ENCODE peak calls at places on chromosomes 11 and 22, in eight cellular contexts. One of them, this sample, is unnamed.

GRCh38 chr11:17171342-17171741 is 36.4 kb downstream of the PIK3C2A start:
- DNase-seq in choroid plexus epithelial cell: peak
- DNase-seq in stimulated activated CD4-positive, alpha-beta T cell treated with anti-CD3 and anti-CD28 coated beads, Interleukin-4, amount 100 ng/mL, for 48 hours: no peak
- DNase-seq in CD8-positive, alpha-beta memory T cell: no peak
- DNase-seq in MV-4-11: no peak
- DNase-seq in HS-5: peak
- DNase-seq in NCI-H446: no peak
- DNase-seq in tibial artery: no peak
- DNase-seq in this sample: no peak

GRCh38 chr22:32401486-32401885 is 10.6 kb downstream of the RTCB start:
- DNase-seq in stimulated activated CD4-positive, alpha-beta T cell treated with anti-CD3 and anti-CD28 coated beads, Interleukin-4, amount 100 ng/mL, for 48 hours: no peak
- DNase-seq in HS-5: no peak
- DNase-seq in MV-4-11: no peak
- DNase-seq in CD8-positive, alpha-beta memory T cell: no peak
- DNase-seq in NCI-H446: no peak
- DNase-seq in choroid plexus epithelial cell: no peak
- DNase-seq in tibial artery: no peak
- DNase-seq in this sample: no peak

GRCh38 chr22:26763633-26764295 is 106.4 kb downstream of the MIAT start:
- DNase-seq in MV-4-11: no peak
- DNase-seq in choroid plexus epithelial cell: peak
- DNase-seq in CD8-positive, alpha-beta memory T cell: no peak
- DNase-seq in stimulated activated CD4-positive, alpha-beta T cell treated with anti-CD3 and anti-CD28 coated beads, Interleukin-4, amount 100 ng/mL, for 48 hours: no peak
- DNase-seq in NCI-H446: no peak
- DNase-seq in tibial artery: no peak
- DNase-seq in HS-5: peak
- DNase-seq in this sample: no peak

GRCh38 chr11:75281469-75282095 is 41.0 kb downstream of the TPBGL start:
- DNase-seq in CD8-positive, alpha-beta memory T cell: no peak
- DNase-seq in MV-4-11: no peak
- DNase-seq in HS-5: no peak
- DNase-seq in stimulated activated CD4-positive, alpha-beta T cell treated with anti-CD3 and anti-CD28 coated beads, Interleukin-4, amount 100 ng/mL, for 48 hours: no peak
- DNase-seq in NCI-H446: no peak
- DNase-seq in tibial artery: no peak
- DNase-seq in choroid plexus epithelial cell: no peak
- DNase-seq in this sample: no peak

GRCh38 chr22:20021196-20022181 is 579 bp downstream of the TANGO2 start:
- DNase-seq in tibial artery: peak
- DNase-seq in NCI-H446: no peak
- DNase-seq in HS-5: no peak
- DNase-seq in choroid plexus epithelial cell: no peak
- DNase-seq in CD8-positive, alpha-beta memory T cell: no peak
- DNase-seq in MV-4-11: no peak
- DNase-seq in stimulated activated CD4-positive, alpha-beta T cell treated with anti-CD3 and anti-CD28 coated beads, Interleukin-4, amount 100 ng/mL, for 48 hours: peak
- DNase-seq in this sample: no peak

GRCh38 chr22:21926728-21927127 is 25.9 kb downstream of the PPM1F start:
- DNase-seq in HS-5: no peak
- DNase-seq in MV-4-11: no peak
- DNase-seq in NCI-H446: peak
- DNase-seq in choroid plexus epithelial cell: no peak
- DNase-seq in tibial artery: no peak
- DNase-seq in CD8-positive, alpha-beta memory T cell: no peak
- DNase-seq in stimulated activated CD4-positive, alpha-beta T cell treated with anti-CD3 and anti-CD28 coated beads, Interleukin-4, amount 100 ng/mL, for 48 hours: no peak
- DNase-seq in this sample: no peak

GRCh38 chr11:9861860-9862725 is 198.2 kb downstream of the SWAP70 start:
- DNase-seq in NCI-H446: peak
- DNase-seq in HS-5: no peak
- DNase-seq in stimulated activated CD4-positive, alpha-beta T cell treated with anti-CD3 and anti-CD28 coated beads, Interleukin-4, amount 100 ng/mL, for 48 hours: peak
- DNase-seq in MV-4-11: peak
- DNase-seq in CD8-positive, alpha-beta memory T cell: peak
- DNase-seq in tibial artery: no peak
- DNase-seq in choroid plexus epithelial cell: peak
- DNase-seq in this sample: no peak

GRCh38 chr11:96361778-96362177 is 18.8 kb upstream of the MAML2 start:
- DNase-seq in MV-4-11: no peak
- DNase-seq in CD8-positive, alpha-beta memory T cell: no peak
- DNase-seq in tibial artery: no peak
- DNase-seq in NCI-H446: no peak
- DNase-seq in choroid plexus epithelial cell: peak
- DNase-seq in stimulated activated CD4-positive, alpha-beta T cell treated with anti-CD3 and anti-CD28 coated beads, Interleukin-4, amount 100 ng/mL, for 48 hours: no peak
- DNase-seq in HS-5: no peak
- DNase-seq in this sample: no peak

GRCh38 chr22:31091106-31091975 is 10.2 kb downstream of the SMTN start:
- DNase-seq in choroid plexus epithelial cell: no peak
- DNase-seq in NCI-H446: no peak
- DNase-seq in HS-5: no peak
- DNase-seq in tibial artery: peak
- DNase-seq in CD8-positive, alpha-beta memory T cell: no peak
- DNase-seq in MV-4-11: no peak
- DNase-seq in stimulated activated CD4-positive, alpha-beta T cell treated with anti-CD3 and anti-CD28 coated beads, Interleukin-4, amount 100 ng/mL, for 48 hours: no peak
- DNase-seq in this sample: no peak

GRCh38 chr11:58027341-58027740 is 3.4 kb upstream of the OR6Q1 start:
- DNase-seq in NCI-H446: no peak
- DNase-seq in stimulated activated CD4-positive, alpha-beta T cell treated with anti-CD3 and anti-CD28 coated beads, Interleukin-4, amount 100 ng/mL, for 48 hours: no peak
- DNase-seq in tibial artery: no peak
- DNase-seq in HS-5: peak
- DNase-seq in MV-4-11: no peak
- DNase-seq in choroid plexus epithelial cell: no peak
- DNase-seq in CD8-positive, alpha-beta memory T cell: no peak
- DNase-seq in this sample: no peak

GRCh38 chr11:2569321-2569721 is 124.5 kb downstream of the KCNQ1 start:
- DNase-seq in CD8-positive, alpha-beta memory T cell: no peak
- DNase-seq in tibial artery: no peak
- DNase-seq in NCI-H446: no peak
- DNase-seq in MV-4-11: peak
- DNase-seq in HS-5: no peak
- DNase-seq in stimulated activated CD4-positive, alpha-beta T cell treated with anti-CD3 and anti-CD28 coated beads, Interleukin-4, amount 100 ng/mL, for 48 hours: no peak
- DNase-seq in choroid plexus epithelial cell: no peak
- DNase-seq in this sample: no peak

GRCh38 chr11:12599408-12600143 is 74.6 kb upstream of the TEAD1 start:
- DNase-seq in choroid plexus epithelial cell: no peak
- DNase-seq in MV-4-11: no peak
- DNase-seq in tibial artery: peak
- DNase-seq in stimulated activated CD4-positive, alpha-beta T cell treated with anti-CD3 and anti-CD28 coated beads, Interleukin-4, amount 100 ng/mL, for 48 hours: peak
- DNase-seq in CD8-positive, alpha-beta memory T cell: peak
- DNase-seq in NCI-H446: peak
- DNase-seq in HS-5: no peak
- DNase-seq in this sample: no peak

GRCh38 chr11:44309483-44310197 is at the start of gene ALX4:
- DNase-seq in tibial artery: no peak
- DNase-seq in HS-5: no peak
- DNase-seq in CD8-positive, alpha-beta memory T cell: no peak
- DNase-seq in NCI-H446: no peak
- DNase-seq in choroid plexus epithelial cell: no peak
- DNase-seq in MV-4-11: peak
- DNase-seq in stimulated activated CD4-positive, alpha-beta T cell treated with anti-CD3 and anti-CD28 coated beads, Interleukin-4, amount 100 ng/mL, for 48 hours: peak
- DNase-seq in this sample: no peak

GRCh38 chr11:47302853-47303252 is 32.9 kb downstream of the MADD start:
- DNase-seq in tibial artery: no peak
- DNase-seq in MV-4-11: peak
- DNase-seq in choroid plexus epithelial cell: no peak
- DNase-seq in NCI-H446: no peak
- DNase-seq in HS-5: no peak
- DNase-seq in stimulated activated CD4-positive, alpha-beta T cell treated with anti-CD3 and anti-CD28 coated beads, Interleukin-4, amount 100 ng/mL, for 48 hours: no peak
- DNase-seq in CD8-positive, alpha-beta memory T cell: no peak
- DNase-seq in this sample: no peak

GRCh38 chr11:118911880-118912741 is 13.6 kb downstream of the BCL9L start:
- DNase-seq in MV-4-11: peak
- DNase-seq in NCI-H446: peak
- DNase-seq in HS-5: peak
- DNase-seq in choroid plexus epithelial cell: peak
- DNase-seq in tibial artery: peak
- DNase-seq in stimulated activated CD4-positive, alpha-beta T cell treated with anti-CD3 and anti-CD28 coated beads, Interleukin-4, amount 100 ng/mL, for 48 hours: peak
- DNase-seq in CD8-positive, alpha-beta memory T cell: peak
- DNase-seq in this sample: peak

GRCh38 chr11:33722579-33723234 is 13.5 kb downstream of the CD59 start:
- DNase-seq in stimulated activated CD4-positive, alpha-beta T cell treated with anti-CD3 and anti-CD28 coated beads, Interleukin-4, amount 100 ng/mL, for 48 hours: peak
- DNase-seq in MV-4-11: peak
- DNase-seq in NCI-H446: no peak
- DNase-seq in HS-5: no peak
- DNase-seq in CD8-positive, alpha-beta memory T cell: no peak
- DNase-seq in choroid plexus epithelial cell: no peak
- DNase-seq in tibial artery: no peak
- DNase-seq in this sample: no peak

GRCh38 chr11:57370251-57370650 is 10.7 kb downstream of the PRG3 start:
- DNase-seq in HS-5: no peak
- DNase-seq in MV-4-11: no peak
- DNase-seq in NCI-H446: no peak
- DNase-seq in choroid plexus epithelial cell: no peak
- DNase-seq in tibial artery: no peak
- DNase-seq in stimulated activated CD4-positive, alpha-beta T cell treated with anti-CD3 and anti-CD28 coated beads, Interleukin-4, amount 100 ng/mL, for 48 hours: no peak
- DNase-seq in CD8-positive, alpha-beta memory T cell: no peak
- DNase-seq in this sample: no peak

GRCh38 chr11:120136356-120136755 is 1.6 kb downstream of the TRIM29 start:
- DNase-seq in MV-4-11: no peak
- DNase-seq in choroid plexus epithelial cell: no peak
- DNase-seq in tibial artery: no peak
- DNase-seq in CD8-positive, alpha-beta memory T cell: no peak
- DNase-seq in stimulated activated CD4-positive, alpha-beta T cell treated with anti-CD3 and anti-CD28 coated beads, Interleukin-4, amount 100 ng/mL, for 48 hours: no peak
- DNase-seq in NCI-H446: no peak
- DNase-seq in HS-5: no peak
- DNase-seq in this sample: no peak

GRCh38 chr22:46812786-46813185 is 50.3 kb downstream of the TBC1D22A start:
- DNase-seq in MV-4-11: no peak
- DNase-seq in NCI-H446: no peak
- DNase-seq in HS-5: no peak
- DNase-seq in tibial artery: peak
- DNase-seq in CD8-positive, alpha-beta memory T cell: no peak
- DNase-seq in stimulated activated CD4-positive, alpha-beta T cell treated with anti-CD3 and anti-CD28 coated beads, Interleukin-4, amount 100 ng/mL, for 48 hours: no peak
- DNase-seq in choroid plexus epithelial cell: no peak
- DNase-seq in this sample: no peak

GRCh38 chr11:75029836-75030631 is 41.3 kb downstream of the NEU3 start:
- DNase-seq in HS-5: no peak
- DNase-seq in CD8-positive, alpha-beta memory T cell: no peak
- DNase-seq in stimulated activated CD4-positive, alpha-beta T cell treated with anti-CD3 and anti-CD28 coated beads, Interleukin-4, amount 100 ng/mL, for 48 hours: no peak
- DNase-seq in choroid plexus epithelial cell: no peak
- DNase-seq in tibial artery: no peak
- DNase-seq in NCI-H446: no peak
- DNase-seq in MV-4-11: no peak
- DNase-seq in this sample: no peak

GRCh38 chr22:44691796-44692661 is 10.0 kb upstream of the PRR5 start:
- DNase-seq in MV-4-11: no peak
- DNase-seq in tibial artery: no peak
- DNase-seq in CD8-positive, alpha-beta memory T cell: no peak
- DNase-seq in HS-5: no peak
- DNase-seq in choroid plexus epithelial cell: no peak
- DNase-seq in NCI-H446: no peak
- DNase-seq in stimulated activated CD4-positive, alpha-beta T cell treated with anti-CD3 and anti-CD28 coated beads, Interleukin-4, amount 100 ng/mL, for 48 hours: no peak
- DNase-seq in this sample: no peak

GRCh38 chr11:47766363-47767227 is 546 bp downstream of the FNBP4 start:
- DNase-seq in stimulated activated CD4-positive, alpha-beta T cell treated with anti-CD3 and anti-CD28 coated beads, Interleukin-4, amount 100 ng/mL, for 48 hours: peak
- DNase-seq in choroid plexus epithelial cell: peak
- DNase-seq in tibial artery: peak
- DNase-seq in NCI-H446: peak
- DNase-seq in MV-4-11: peak
- DNase-seq in CD8-positive, alpha-beta memory T cell: peak
- DNase-seq in HS-5: peak
- DNase-seq in this sample: peak

GRCh38 chr22:37896181-37896592 is 9.9 kb upstream of the MICALL1 start:
- DNase-seq in HS-5: no peak
- DNase-seq in tibial artery: no peak
- DNase-seq in CD8-positive, alpha-beta memory T cell: peak
- DNase-seq in MV-4-11: peak
- DNase-seq in choroid plexus epithelial cell: peak
- DNase-seq in stimulated activated CD4-positive, alpha-beta T cell treated with anti-CD3 and anti-CD28 coated beads, Interleukin-4, amount 100 ng/mL, for 48 hours: no peak
- DNase-seq in NCI-H446: no peak
- DNase-seq in this sample: no peak

GRCh38 chr11:99822846-99823565 is 802.3 kb downstream of the CNTN5 start:
- DNase-seq in choroid plexus epithelial cell: peak
- DNase-seq in NCI-H446: no peak
- DNase-seq in tibial artery: no peak
- DNase-seq in CD8-positive, alpha-beta memory T cell: no peak
- DNase-seq in MV-4-11: no peak
- DNase-seq in stimulated activated CD4-positive, alpha-beta T cell treated with anti-CD3 and anti-CD28 coated beads, Interleukin-4, amount 100 ng/mL, for 48 hours: no peak
- DNase-seq in HS-5: no peak
- DNase-seq in this sample: no peak

GRCh38 chr22:42560781-42561180 is 7.0 kb downstream of the SERHL2 start:
- DNase-seq in choroid plexus epithelial cell: peak
- DNase-seq in stimulated activated CD4-positive, alpha-beta T cell treated with anti-CD3 and anti-CD28 coated beads, Interleukin-4, amount 100 ng/mL, for 48 hours: no peak
- DNase-seq in HS-5: no peak
- DNase-seq in MV-4-11: no peak
- DNase-seq in tibial artery: no peak
- DNase-seq in CD8-positive, alpha-beta memory T cell: no peak
- DNase-seq in NCI-H446: no peak
- DNase-seq in this sample: no peak

GRCh38 chr11:122690801-122691649 is 35.5 kb downstream of the UBASH3B start:
- DNase-seq in NCI-H446: no peak
- DNase-seq in CD8-positive, alpha-beta memory T cell: peak
- DNase-seq in HS-5: no peak
- DNase-seq in stimulated activated CD4-positive, alpha-beta T cell treated with anti-CD3 and anti-CD28 coated beads, Interleukin-4, amount 100 ng/mL, for 48 hours: no peak
- DNase-seq in tibial artery: no peak
- DNase-seq in MV-4-11: peak
- DNase-seq in choroid plexus epithelial cell: peak
- DNase-seq in this sample: no peak

GRCh38 chr11:59188954-59189353 is 17.0 kb downstream of the DTX4 start:
- DNase-seq in tibial artery: no peak
- DNase-seq in MV-4-11: no peak
- DNase-seq in stimulated activated CD4-positive, alpha-beta T cell treated with anti-CD3 and anti-CD28 coated beads, Interleukin-4, amount 100 ng/mL, for 48 hours: no peak
- DNase-seq in NCI-H446: no peak
- DNase-seq in HS-5: no peak
- DNase-seq in choroid plexus epithelial cell: no peak
- DNase-seq in CD8-positive, alpha-beta memory T cell: no peak
- DNase-seq in this sample: no peak

GRCh38 chr11:101867951-101868350 is 46.9 kb upstream of the CEP126 start:
- DNase-seq in stimulated activated CD4-positive, alpha-beta T cell treated with anti-CD3 and anti-CD28 coated beads, Interleukin-4, amount 100 ng/mL, for 48 hours: no peak
- DNase-seq in CD8-positive, alpha-beta memory T cell: no peak
- DNase-seq in MV-4-11: no peak
- DNase-seq in HS-5: no peak
- DNase-seq in choroid plexus epithelial cell: peak
- DNase-seq in tibial artery: no peak
- DNase-seq in NCI-H446: no peak
- DNase-seq in this sample: no peak

GRCh38 chr11:63710476-63711217 is 29.3 kb downstream of the RTN3 start:
- DNase-seq in CD8-positive, alpha-beta memory T cell: no peak
- DNase-seq in MV-4-11: no peak
- DNase-seq in HS-5: no peak
- DNase-seq in NCI-H446: no peak
- DNase-seq in tibial artery: no peak
- DNase-seq in stimulated activated CD4-positive, alpha-beta T cell treated with anti-CD3 and anti-CD28 coated beads, Interleukin-4, amount 100 ng/mL, for 48 hours: no peak
- DNase-seq in choroid plexus epithelial cell: peak
- DNase-seq in this sample: no peak

GRCh38 chr11:19577849-19578619 is 134.6 kb upstream of the NAV2 start:
- DNase-seq in stimulated activated CD4-positive, alpha-beta T cell treated with anti-CD3 and anti-CD28 coated beads, Interleukin-4, amount 100 ng/mL, for 48 hours: no peak
- DNase-seq in MV-4-11: no peak
- DNase-seq in tibial artery: peak
- DNase-seq in choroid plexus epithelial cell: peak
- DNase-seq in HS-5: no peak
- DNase-seq in NCI-H446: peak
- DNase-seq in CD8-positive, alpha-beta memory T cell: no peak
- DNase-seq in this sample: no peak

GRCh38 chr11:34468209-34468841 is 29.6 kb downstream of the CAT start:
- DNase-seq in CD8-positive, alpha-beta memory T cell: peak
- DNase-seq in choroid plexus epithelial cell: peak
- DNase-seq in MV-4-11: peak
- DNase-seq in NCI-H446: peak
- DNase-seq in stimulated activated CD4-positive, alpha-beta T cell treated with anti-CD3 and anti-CD28 coated beads, Interleukin-4, amount 100 ng/mL, for 48 hours: peak
- DNase-seq in HS-5: no peak
- DNase-seq in tibial artery: no peak
- DNase-seq in this sample: no peak

GRCh38 chr11:35786918-35787557 is 124.5 kb downstream of the TRIM44 start:
- DNase-seq in choroid plexus epithelial cell: peak
- DNase-seq in MV-4-11: no peak
- DNase-seq in CD8-positive, alpha-beta memory T cell: no peak
- DNase-seq in NCI-H446: no peak
- DNase-seq in HS-5: no peak
- DNase-seq in tibial artery: no peak
- DNase-seq in stimulated activated CD4-positive, alpha-beta T cell treated with anti-CD3 and anti-CD28 coated beads, Interleukin-4, amount 100 ng/mL, for 48 hours: no peak
- DNase-seq in this sample: no peak

GRCh38 chr22:38230108-38230825 is 28.5 kb downstream of the MAFF start:
- DNase-seq in stimulated activated CD4-positive, alpha-beta T cell treated with anti-CD3 and anti-CD28 coated beads, Interleukin-4, amount 100 ng/mL, for 48 hours: no peak
- DNase-seq in HS-5: no peak
- DNase-seq in CD8-positive, alpha-beta memory T cell: peak
- DNase-seq in tibial artery: no peak
- DNase-seq in NCI-H446: peak
- DNase-seq in MV-4-11: peak
- DNase-seq in choroid plexus epithelial cell: peak
- DNase-seq in this sample: no peak

GRCh38 chr22:32158712-32159533 is at the start of gene C22orf42:
- DNase-seq in tibial artery: no peak
- DNase-seq in choroid plexus epithelial cell: no peak
- DNase-seq in NCI-H446: no peak
- DNase-seq in HS-5: no peak
- DNase-seq in MV-4-11: no peak
- DNase-seq in CD8-positive, alpha-beta memory T cell: no peak
- DNase-seq in stimulated activated CD4-positive, alpha-beta T cell treated with anti-CD3 and anti-CD28 coated beads, Interleukin-4, amount 100 ng/mL, for 48 hours: no peak
- DNase-seq in this sample: no peak

This sample was measured in T-helper 22 cell.